ENCODE peak calls at places on chromosomes 6 and 20, in nine cellular contexts. One of them, this sample, is unnamed.

GRCh38 chr6:95572098-95572497 is 5.2 kb upstream of the MANEA start:
- DNase-seq in GM20000: no peak
- DNase-seq in brain microvascular endothelial cell: no peak
- DNase-seq in cardiac fibroblast: no peak
- DNase-seq in GM23338: no peak
- DNase-seq in SK-N-SH: no peak
- DNase-seq in WTC11: no peak
- DNase-seq in HFFc6: no peak
- DNase-seq in CD4-positive, alpha-beta T cell: no peak
- DNase-seq in this sample: no peak

GRCh38 chr6:125044066-125044465 is 81.8 kb downstream of the RNF217 start:
- DNase-seq in GM20000: no peak
- DNase-seq in brain microvascular endothelial cell: no peak
- DNase-seq in cardiac fibroblast: no peak
- DNase-seq in GM23338: no peak
- DNase-seq in SK-N-SH: no peak
- DNase-seq in WTC11: no peak
- DNase-seq in HFFc6: no peak
- DNase-seq in CD4-positive, alpha-beta T cell: no peak
- DNase-seq in this sample: no peak

GRCh38 chr20:41308726-41309413 is 8.7 kb downstream of the ZHX3 start:
- DNase-seq in GM20000: no peak
- DNase-seq in brain microvascular endothelial cell: no peak
- DNase-seq in cardiac fibroblast: peak; percentile 80
- DNase-seq in GM23338: no peak
- DNase-seq in SK-N-SH: no peak
- DNase-seq in WTC11: no peak
- DNase-seq in HFFc6: no peak
- DNase-seq in CD4-positive, alpha-beta T cell: no peak
- DNase-seq in this sample: no peak

GRCh38 chr6:105799051-105799450 is 287.1 kb upstream of the PRDM1 start:
- DNase-seq in GM20000: no peak
- DNase-seq in brain microvascular endothelial cell: no peak
- DNase-seq in cardiac fibroblast: peak; percentile 29
- DNase-seq in GM23338: no peak
- DNase-seq in SK-N-SH: no peak
- DNase-seq in WTC11: no peak
- DNase-seq in HFFc6: no peak
- DNase-seq in CD4-positive, alpha-beta T cell: no peak
- DNase-seq in this sample: no peak

GRCh38 chr20:37179671-37180524 is 550 bp upstream of the MROH8 start:
- DNase-seq in GM20000: no peak
- DNase-seq in brain microvascular endothelial cell: peak; percentile 46
- DNase-seq in cardiac fibroblast: peak; percentile 23
- DNase-seq in GM23338: no peak
- DNase-seq in SK-N-SH: no peak
- DNase-seq in WTC11: no peak
- DNase-seq in HFFc6: peak; percentile 78
- DNase-seq in CD4-positive, alpha-beta T cell: no peak
- DNase-seq in this sample: no peak

GRCh38 chr6:33746651-33747100 is at the start of gene IP6K3:
- DNase-seq in GM20000: no peak
- DNase-seq in brain microvascular endothelial cell: no peak
- DNase-seq in cardiac fibroblast: no peak
- DNase-seq in GM23338: no peak
- DNase-seq in SK-N-SH: peak; percentile 55
- DNase-seq in WTC11: no peak
- DNase-seq in HFFc6: no peak
- DNase-seq in CD4-positive, alpha-beta T cell: no peak
- DNase-seq in this sample: no peak

GRCh38 chr20:29743101-29743931 is 1514.1 kb upstream of the DEFB115 start:
- DNase-seq in GM20000: no peak
- DNase-seq in brain microvascular endothelial cell: no peak
- DNase-seq in cardiac fibroblast: no peak
- DNase-seq in GM23338: no peak
- DNase-seq in SK-N-SH: peak; percentile 6
- DNase-seq in WTC11: no peak
- DNase-seq in HFFc6: no peak
- DNase-seq in CD4-positive, alpha-beta T cell: no peak
- DNase-seq in this sample: no peak

GRCh38 chr6:119445666-119446622 is 96.4 kb upstream of the MAN1A1 start:
- DNase-seq in GM20000: peak; percentile 30
- DNase-seq in brain microvascular endothelial cell: peak; percentile 81
- DNase-seq in cardiac fibroblast: peak; percentile 73
- DNase-seq in GM23338: peak; percentile 21
- DNase-seq in SK-N-SH: no peak
- DNase-seq in WTC11: no peak
- DNase-seq in HFFc6: no peak
- DNase-seq in CD4-positive, alpha-beta T cell: no peak
- DNase-seq in this sample: no peak

GRCh38 chr20:63740501-63741353 is 1.2 kb downstream of the SLC2A4RG start:
- DNase-seq in GM20000: peak; percentile 86
- DNase-seq in brain microvascular endothelial cell: peak; percentile 76
- DNase-seq in cardiac fibroblast: peak; percentile 95
- DNase-seq in GM23338: peak; percentile 73
- DNase-seq in SK-N-SH: peak; percentile 95
- DNase-seq in WTC11: peak; percentile 75
- DNase-seq in HFFc6: peak; percentile 86
- DNase-seq in CD4-positive, alpha-beta T cell: no peak
- DNase-seq in this sample: peak; percentile 45

GRCh38 chr6:119173249-119174084 is 95.0 kb upstream of the FAM184A start:
- DNase-seq in GM20000: no peak
- DNase-seq in brain microvascular endothelial cell: no peak
- DNase-seq in cardiac fibroblast: no peak
- DNase-seq in GM23338: no peak
- DNase-seq in SK-N-SH: no peak
- DNase-seq in WTC11: no peak
- DNase-seq in HFFc6: no peak
- DNase-seq in CD4-positive, alpha-beta T cell: no peak
- DNase-seq in this sample: no peak

GRCh38 chr20:53750827-53751393 is 157.3 kb upstream of the ZNF217 start:
- DNase-seq in GM20000: no peak
- DNase-seq in brain microvascular endothelial cell: peak; percentile 58
- DNase-seq in cardiac fibroblast: peak; percentile 75
- DNase-seq in GM23338: no peak
- DNase-seq in SK-N-SH: peak; percentile 70
- DNase-seq in WTC11: no peak
- DNase-seq in HFFc6: peak; percentile 94
- DNase-seq in CD4-positive, alpha-beta T cell: peak; percentile 12
- DNase-seq in this sample: no peak

GRCh38 chr6:108945686-108946158 is 97.5 kb downstream of the ARMC2 start:
- DNase-seq in GM20000: no peak
- DNase-seq in brain microvascular endothelial cell: peak; percentile 35
- DNase-seq in cardiac fibroblast: peak; percentile 92
- DNase-seq in GM23338: peak; percentile 26
- DNase-seq in SK-N-SH: no peak
- DNase-seq in WTC11: peak; percentile 28
- DNase-seq in HFFc6: peak; percentile 25
- DNase-seq in CD4-positive, alpha-beta T cell: no peak
- DNase-seq in this sample: no peak

GRCh38 chr6:25601797-25602679 is 50.0 kb upstream of the SCGN start:
- DNase-seq in GM20000: peak; percentile 24
- DNase-seq in brain microvascular endothelial cell: no peak
- DNase-seq in cardiac fibroblast: peak; percentile 77
- DNase-seq in GM23338: peak; percentile 73
- DNase-seq in SK-N-SH: peak; percentile 49
- DNase-seq in WTC11: no peak
- DNase-seq in HFFc6: peak; percentile 40
- DNase-seq in CD4-positive, alpha-beta T cell: no peak
- DNase-seq in this sample: no peak

DNA sequence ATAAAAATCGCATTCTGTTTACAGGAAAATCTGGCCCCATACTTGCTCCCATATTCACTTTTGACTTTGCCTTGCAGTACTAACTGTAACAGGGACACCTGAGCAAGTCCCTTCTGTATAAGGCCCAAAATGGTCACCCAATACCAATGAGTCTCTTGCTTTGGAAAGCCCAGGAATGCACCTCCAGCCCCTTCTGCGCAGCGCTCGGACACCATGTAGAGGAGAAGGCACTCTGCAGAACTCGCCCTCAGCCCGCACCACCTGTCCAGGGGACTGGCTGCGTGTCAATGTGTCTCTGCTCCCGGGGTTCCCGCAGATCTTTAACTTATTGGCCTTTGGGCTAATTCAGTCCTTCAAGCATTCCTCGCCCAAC is 746 bp upstream of the PRND start:
- DNase-seq in GM20000: no peak
- DNase-seq in brain microvascular endothelial cell: no peak
- DNase-seq in cardiac fibroblast: no peak
- DNase-seq in GM23338: peak; percentile 29
- DNase-seq in SK-N-SH: peak; percentile 34
- DNase-seq in WTC11: peak; percentile 23
- DNase-seq in HFFc6: no peak
- DNase-seq in CD4-positive, alpha-beta T cell: no peak
- DNase-seq in this sample: no peak
- TF ChIP-seq CTCF in GM20000: no peak
- TF ChIP-seq CTCF in brain microvascular endothelial cell: no peak
- TF ChIP-seq CTCF in cardiac fibroblast: no peak
- TF ChIP-seq CTCF in GM23338: no peak
- TF ChIP-seq CTCF in SK-N-SH: no peak
- TF ChIP-seq CTCF in WTC11: no peak
- TF ChIP-seq CTCF in HFFc6: peak; percentile 11
- TF ChIP-seq CTCF in CD4-positive, alpha-beta T cell: peak; percentile 11
- TF ChIP-seq CTCF in this sample: no peak

GRCh38 chr6:166771701-166772100 is 144.7 kb upstream of the RPS6KA2 start:
- DNase-seq in GM20000: no peak
- DNase-seq in brain microvascular endothelial cell: no peak
- DNase-seq in cardiac fibroblast: no peak
- DNase-seq in GM23338: no peak
- DNase-seq in SK-N-SH: no peak
- DNase-seq in WTC11: no peak
- DNase-seq in HFFc6: no peak
- DNase-seq in CD4-positive, alpha-beta T cell: no peak
- DNase-seq in this sample: no peak

GRCh38 chr6:166772518-166772917 is 145.5 kb upstream of the RPS6KA2 start:
- DNase-seq in GM20000: no peak
- DNase-seq in brain microvascular endothelial cell: no peak
- DNase-seq in cardiac fibroblast: no peak
- DNase-seq in GM23338: peak; percentile 69
- DNase-seq in SK-N-SH: no peak
- DNase-seq in WTC11: peak; percentile 65
- DNase-seq in HFFc6: no peak
- DNase-seq in CD4-positive, alpha-beta T cell: no peak
- DNase-seq in this sample: no peak

GRCh38 chr6:166768761-166769160 is 141.7 kb upstream of the RPS6KA2 start:
- DNase-seq in GM20000: no peak
- DNase-seq in brain microvascular endothelial cell: no peak
- DNase-seq in cardiac fibroblast: no peak
- DNase-seq in GM23338: no peak
- DNase-seq in SK-N-SH: no peak
- DNase-seq in WTC11: no peak
- DNase-seq in HFFc6: no peak
- DNase-seq in CD4-positive, alpha-beta T cell: no peak
- DNase-seq in this sample: no peak

GRCh38 chr6:166769648-166770047 is 142.6 kb upstream of the RPS6KA2 start:
- DNase-seq in GM20000: no peak
- DNase-seq in brain microvascular endothelial cell: no peak
- DNase-seq in cardiac fibroblast: no peak
- DNase-seq in GM23338: no peak
- DNase-seq in SK-N-SH: no peak
- DNase-seq in WTC11: no peak
- DNase-seq in HFFc6: no peak
- DNase-seq in CD4-positive, alpha-beta T cell: no peak
- DNase-seq in this sample: no peak

GRCh38 chr6:166770216-166771116 is 143.4 kb upstream of the RPS6KA2 start:
- DNase-seq in GM20000: no peak
- DNase-seq in brain microvascular endothelial cell: no peak
- DNase-seq in cardiac fibroblast: peak; percentile 10
- DNase-seq in GM23338: peak; percentile 57
- DNase-seq in SK-N-SH: peak; percentile 52
- DNase-seq in WTC11: no peak
- DNase-seq in HFFc6: peak; percentile 6
- DNase-seq in CD4-positive, alpha-beta T cell: no peak
- DNase-seq in this sample: no peak
- TF ChIP-seq CTCF in GM20000: no peak
- TF ChIP-seq CTCF in brain microvascular endothelial cell: peak; percentile 52
- TF ChIP-seq CTCF in cardiac fibroblast: peak; percentile 25
- TF ChIP-seq CTCF in GM23338: peak; percentile 22
- TF ChIP-seq CTCF in SK-N-SH: peak; percentile 34
- TF ChIP-seq CTCF in WTC11: no peak
- TF ChIP-seq CTCF in HFFc6: peak; percentile 48
- TF ChIP-seq CTCF in CD4-positive, alpha-beta T cell: no peak
- TF ChIP-seq CTCF in this sample: peak; percentile 35

GRCh38 chr6:98769546-98769945 is 64.8 kb upstream of the POU3F2 start:
- DNase-seq in GM20000: no peak
- DNase-seq in brain microvascular endothelial cell: no peak
- DNase-seq in cardiac fibroblast: peak; percentile 4
- DNase-seq in GM23338: peak; percentile 65
- DNase-seq in SK-N-SH: no peak
- DNase-seq in WTC11: peak; percentile 41
- DNase-seq in HFFc6: no peak
- DNase-seq in CD4-positive, alpha-beta T cell: no peak
- DNase-seq in this sample: no peak

GRCh38 chr6:98779618-98780017 is 54.8 kb upstream of the POU3F2 start:
- DNase-seq in GM20000: no peak
- DNase-seq in brain microvascular endothelial cell: no peak
- DNase-seq in cardiac fibroblast: no peak
- DNase-seq in GM23338: no peak
- DNase-seq in SK-N-SH: no peak
- DNase-seq in WTC11: no peak
- DNase-seq in HFFc6: no peak
- DNase-seq in CD4-positive, alpha-beta T cell: no peak
- DNase-seq in this sample: no peak

GRCh38 chr6:98777762-98778161 is 56.6 kb upstream of the POU3F2 start:
- DNase-seq in GM20000: peak; percentile 38
- DNase-seq in brain microvascular endothelial cell: no peak
- DNase-seq in cardiac fibroblast: no peak
- DNase-seq in GM23338: no peak
- DNase-seq in SK-N-SH: no peak
- DNase-seq in WTC11: no peak
- DNase-seq in HFFc6: no peak
- DNase-seq in CD4-positive, alpha-beta T cell: no peak
- DNase-seq in this sample: no peak

DNA sequence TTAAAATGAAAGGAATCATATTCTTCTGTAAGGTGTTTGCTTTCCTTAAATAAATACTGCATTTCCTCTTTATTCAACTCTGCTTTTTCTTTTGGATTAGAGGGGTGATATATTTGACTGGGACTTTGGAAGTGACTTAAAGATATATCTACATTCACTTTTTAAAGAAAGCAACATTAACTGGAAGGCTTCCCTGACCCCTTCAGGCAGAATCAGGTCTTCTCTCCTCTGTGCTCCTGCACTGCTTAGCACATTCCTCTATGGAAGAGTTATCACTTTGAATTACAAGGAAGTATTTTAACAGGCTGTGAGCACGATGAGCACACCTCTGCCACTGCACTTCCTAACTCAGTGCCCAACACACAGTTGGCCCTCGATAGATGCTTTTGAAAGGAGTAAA is 59.2 kb upstream of the POU3F2 start:
- DNase-seq in GM20000: no peak
- DNase-seq in brain microvascular endothelial cell: no peak
- DNase-seq in cardiac fibroblast: no peak
- DNase-seq in GM23338: peak; percentile 57
- DNase-seq in SK-N-SH: no peak
- DNase-seq in WTC11: no peak
- DNase-seq in HFFc6: no peak
- DNase-seq in CD4-positive, alpha-beta T cell: no peak
- DNase-seq in this sample: no peak
- TF ChIP-seq CTCF in GM20000: no peak
- TF ChIP-seq CTCF in brain microvascular endothelial cell: no peak
- TF ChIP-seq CTCF in cardiac fibroblast: no peak
- TF ChIP-seq CTCF in GM23338: peak; percentile 46
- TF ChIP-seq CTCF in SK-N-SH: peak; percentile 20
- TF ChIP-seq CTCF in WTC11: no peak
- TF ChIP-seq CTCF in HFFc6: no peak
- TF ChIP-seq CTCF in CD4-positive, alpha-beta T cell: no peak
- TF ChIP-seq CTCF in this sample: no peak

GRCh38 chr6:75206338-75207210 is 721 bp upstream of the COL12A1 start:
- DNase-seq in GM20000: peak; percentile 25
- DNase-seq in brain microvascular endothelial cell: peak; percentile 41
- DNase-seq in cardiac fibroblast: peak; percentile 48
- DNase-seq in GM23338: peak; percentile 32
- DNase-seq in SK-N-SH: peak; percentile 18
- DNase-seq in WTC11: no peak
- DNase-seq in HFFc6: peak; percentile 26
- DNase-seq in CD4-positive, alpha-beta T cell: no peak
- DNase-seq in this sample: no peak
- TF ChIP-seq CTCF in GM20000: no peak
- TF ChIP-seq CTCF in brain microvascular endothelial cell: peak; percentile 13
- TF ChIP-seq CTCF in cardiac fibroblast: peak; percentile 1
- TF ChIP-seq CTCF in GM23338: no peak
- TF ChIP-seq CTCF in SK-N-SH: no peak
- TF ChIP-seq CTCF in WTC11: no peak
- TF ChIP-seq CTCF in HFFc6: no peak
- TF ChIP-seq CTCF in CD4-positive, alpha-beta T cell: no peak
- TF ChIP-seq CTCF in this sample: no peak